ENCODE peak calls at places on chromosomes 6 and 20, in four cellular contexts. One of them, this sample, is unnamed.

GRCh38 chr20:5074050-5074674 is 45.6 kb downstream of the PCNA start:
- DNase-seq in MM.1S: peak; percentile 34
- DNase-seq in brain microvascular endothelial cell: no peak
- DNase-seq in GM12865: peak; percentile 58
- DNase-seq in this sample: no peak

GRCh38 chr20:19546648-19547047 is 211.4 kb upstream of the RIN2 start:
- DNase-seq in GM12865: no peak
- DNase-seq in brain microvascular endothelial cell: no peak
- DNase-seq in MM.1S: no peak
- DNase-seq in this sample: no peak

GRCh38 chr6:35219683-35220326 is 6.0 kb downstream of the SCUBE3 start:
- DNase-seq in GM12865: no peak
- DNase-seq in MM.1S: no peak
- DNase-seq in brain microvascular endothelial cell: no peak
- DNase-seq in this sample: no peak

GRCh38 chr6:143594647-143595046 is 83.1 kb upstream of the PHACTR2 start:
- DNase-seq in GM12865: no peak
- DNase-seq in MM.1S: no peak
- DNase-seq in brain microvascular endothelial cell: peak; percentile 11
- DNase-seq in this sample: no peak

GRCh38 chr20:24443436-24443835 is 26.0 kb upstream of the SYNDIG1 start:
- DNase-seq in brain microvascular endothelial cell: no peak
- DNase-seq in GM12865: no peak
- DNase-seq in MM.1S: no peak
- DNase-seq in this sample: no peak

GRCh38 chr6:71558974-71559373 is 270.4 kb downstream of the OGFRL1 start:
- DNase-seq in MM.1S: no peak
- DNase-seq in GM12865: no peak
- DNase-seq in brain microvascular endothelial cell: no peak
- DNase-seq in this sample: no peak

GRCh38 chr20:32356935-32357868 is 929 bp upstream of the ASXL1 start:
- DNase-seq in GM12865: no peak
- DNase-seq in brain microvascular endothelial cell: peak; percentile 46
- DNase-seq in MM.1S: no peak
- DNase-seq in this sample: peak; percentile 65

GRCh38 chr6:121944361-121944760 is 455.1 kb upstream of the HSF2 start:
- DNase-seq in brain microvascular endothelial cell: no peak
- DNase-seq in MM.1S: no peak
- DNase-seq in GM12865: no peak
- DNase-seq in this sample: no peak

GRCh38 chr20:50193169-50193850 is 2.7 kb downstream of the CEBPB start:
- DNase-seq in MM.1S: no peak
- DNase-seq in GM12865: no peak
- DNase-seq in brain microvascular endothelial cell: no peak
- DNase-seq in this sample: no peak

GRCh38 chr6:159654483-159655098 is 38.5 kb downstream of the SOD2 start:
- DNase-seq in GM12865: peak; percentile 59
- DNase-seq in brain microvascular endothelial cell: no peak
- DNase-seq in MM.1S: peak; percentile 39
- DNase-seq in this sample: peak; percentile 43

GRCh38 chr6:4603291-4603690 is 172.9 kb upstream of the CDYL start:
- DNase-seq in MM.1S: no peak
- DNase-seq in GM12865: no peak
- DNase-seq in brain microvascular endothelial cell: peak; percentile 79
- DNase-seq in this sample: no peak

GRCh38 chr6:164098857-164099534 is 684.5 kb downstream of the QKI start:
- DNase-seq in MM.1S: no peak
- DNase-seq in GM12865: no peak
- DNase-seq in brain microvascular endothelial cell: no peak
- DNase-seq in this sample: no peak

GRCh38 chr6:106705156-106705555 is 75.8 kb downstream of the QRSL1 start:
- DNase-seq in MM.1S: no peak
- DNase-seq in GM12865: no peak
- DNase-seq in brain microvascular endothelial cell: no peak
- DNase-seq in this sample: no peak

GRCh38 chr6:36820700-36821580 is 18.3 kb downstream of the CPNE5 start:
- DNase-seq in MM.1S: no peak
- DNase-seq in GM12865: no peak
- DNase-seq in brain microvascular endothelial cell: peak; percentile 61
- DNase-seq in this sample: no peak

GRCh38 chr20:62516345-62516744 is 40.5 kb upstream of the GATA5 start:
- DNase-seq in brain microvascular endothelial cell: no peak
- DNase-seq in MM.1S: no peak
- DNase-seq in GM12865: no peak
- DNase-seq in this sample: no peak

GRCh38 chr6:5287205-5287965 is 26.1 kb downstream of the FARS2 start:
- DNase-seq in MM.1S: no peak
- DNase-seq in GM12865: peak; percentile 40
- DNase-seq in brain microvascular endothelial cell: peak; percentile 69
- DNase-seq in this sample: no peak

GRCh38 chr6:8415305-8415704 is 20.0 kb downstream of the SLC35B3 start:
- DNase-seq in GM12865: no peak
- DNase-seq in MM.1S: no peak
- DNase-seq in brain microvascular endothelial cell: no peak
- DNase-seq in this sample: no peak

GRCh38 chr20:1711826-1712601 is 54.4 kb upstream of the SIRPG start:
- DNase-seq in MM.1S: no peak
- DNase-seq in GM12865: no peak
- DNase-seq in brain microvascular endothelial cell: no peak
- DNase-seq in this sample: no peak

GRCh38 chr20:44388466-44389023 is 33.0 kb downstream of the HNF4A start:
- DNase-seq in brain microvascular endothelial cell: peak; percentile 59
- DNase-seq in MM.1S: peak; percentile 78
- DNase-seq in GM12865: peak; percentile 79
- DNase-seq in this sample: peak; percentile 85

GRCh38 chr20:50876063-50876685 is 55.1 kb downstream of the ADNP start:
- DNase-seq in GM12865: no peak
- DNase-seq in MM.1S: no peak
- DNase-seq in brain microvascular endothelial cell: no peak
- DNase-seq in this sample: no peak

GRCh38 chr6:132780770-132781371 is 17.6 kb downstream of the SLC18B1 start:
- DNase-seq in brain microvascular endothelial cell: no peak
- DNase-seq in GM12865: peak; percentile 40
- DNase-seq in MM.1S: peak; percentile 26
- DNase-seq in this sample: no peak

GRCh38 chr6:74420221-74420620 is 724.2 kb downstream of the CD109 start:
- DNase-seq in brain microvascular endothelial cell: no peak
- DNase-seq in MM.1S: no peak
- DNase-seq in GM12865: no peak
- DNase-seq in this sample: peak; percentile 85

GRCh38 chr6:148611213-148611612 is 135.6 kb upstream of the UST start:
- DNase-seq in MM.1S: no peak
- DNase-seq in GM12865: no peak
- DNase-seq in brain microvascular endothelial cell: no peak
- DNase-seq in this sample: no peak

GRCh38 chr6:44672838-44673237 is 285.3 kb downstream of the CDC5L start:
- DNase-seq in GM12865: no peak
- DNase-seq in MM.1S: no peak
- DNase-seq in brain microvascular endothelial cell: no peak
- DNase-seq in this sample: no peak

GRCh38 chr6:72560721-72561593 is 60.9 kb upstream of the KCNQ5 start:
- DNase-seq in MM.1S: no peak
- DNase-seq in brain microvascular endothelial cell: peak; percentile 6
- DNase-seq in GM12865: no peak
- DNase-seq in this sample: no peak

GRCh38 chr20:50713677-50714101 is 17.7 kb upstream of the PARD6B start:
- DNase-seq in MM.1S: no peak
- DNase-seq in brain microvascular endothelial cell: no peak
- DNase-seq in GM12865: no peak
- DNase-seq in this sample: peak; percentile 74

GRCh38 chr6:33029297-33030184 is 20.1 kb upstream of the HLA-DOA start:
- DNase-seq in brain microvascular endothelial cell: peak; percentile 6
- DNase-seq in GM12865: peak; percentile 93
- DNase-seq in MM.1S: no peak
- DNase-seq in this sample: peak; percentile 8

GRCh38 chr6:98136333-98136732 is 698.0 kb upstream of the POU3F2 start:
- DNase-seq in brain microvascular endothelial cell: no peak
- DNase-seq in GM12865: no peak
- DNase-seq in MM.1S: no peak
- DNase-seq in this sample: no peak

GRCh38 chr20:9515761-9516657 is 1.6 kb downstream of the LAMP5 start:
- DNase-seq in GM12865: peak; percentile 12
- DNase-seq in MM.1S: peak; percentile 42
- DNase-seq in brain microvascular endothelial cell: no peak
- DNase-seq in this sample: no peak

GRCh38 chr20:9514461-9515210 is at the start of gene LAMP5:
- DNase-seq in GM12865: peak; percentile 22
- DNase-seq in brain microvascular endothelial cell: peak; percentile 29
- DNase-seq in MM.1S: peak; percentile 85
- DNase-seq in this sample: no peak

GRCh38 chr20:9515211-9515580 is 806 bp downstream of the LAMP5 start:
- DNase-seq in GM12865: no peak
- DNase-seq in MM.1S: peak; percentile 37
- DNase-seq in brain microvascular endothelial cell: no peak
- DNase-seq in this sample: no peak

GRCh38 chr20:9516658-9516987 is 2.2 kb downstream of the LAMP5 start:
- DNase-seq in MM.1S: peak; percentile 58
- DNase-seq in brain microvascular endothelial cell: no peak
- DNase-seq in GM12865: peak; percentile 60
- DNase-seq in this sample: no peak

GRCh38 chr20:9514072-9514460 is 324 bp upstream of the LAMP5 start:
- DNase-seq in GM12865: no peak
- DNase-seq in MM.1S: no peak
- DNase-seq in brain microvascular endothelial cell: no peak
- DNase-seq in this sample: no peak
- H3K4me3 ChIP-seq in GM12865: no peak overlapping the region
- H3K4me3 ChIP-seq in MM.1S: peak overlapping the region; percentile 90
- H3K4me3 ChIP-seq in brain microvascular endothelial cell: no peak overlapping the region
- H3K4me3 ChIP-seq in this sample: no peak overlapping the region

DNA sequence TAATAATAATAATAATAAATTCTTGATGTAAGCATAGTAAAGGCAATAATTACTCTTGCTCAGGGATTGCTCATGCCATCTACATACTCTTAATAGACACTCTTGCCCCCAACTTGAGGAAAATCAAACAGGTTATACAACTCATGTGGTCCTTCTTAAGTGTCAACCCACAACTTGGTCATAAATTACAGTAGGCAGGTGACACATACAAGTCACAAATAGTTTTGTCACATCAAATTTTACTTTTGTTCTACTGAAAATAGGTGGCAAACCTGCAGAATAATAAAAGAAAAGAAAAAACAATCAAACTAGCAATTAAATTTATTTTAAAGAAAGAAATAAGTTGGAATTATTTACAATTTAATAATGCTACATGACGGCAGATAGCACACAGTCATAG is 1.6 kb downstream of the ME1 start:
- DNase-seq in brain microvascular endothelial cell: no peak
- DNase-seq in MM.1S: no peak
- DNase-seq in GM12865: no peak
- DNase-seq in this sample: no peak
- H3K4me3 ChIP-seq in brain microvascular endothelial cell: no peak overlapping the region
- H3K4me3 ChIP-seq in MM.1S: no peak overlapping the region
- H3K4me3 ChIP-seq in GM12865: no peak overlapping the region
- H3K4me3 ChIP-seq in this sample: no peak overlapping the region

GRCh38 chr6:135052939-135053338 is 1.7 kb downstream of the HBS1L start:
- DNase-seq in GM12865: no peak
- DNase-seq in brain microvascular endothelial cell: no peak
- DNase-seq in MM.1S: no peak
- DNase-seq in this sample: no peak
- H3K4me3 ChIP-seq in GM12865: peak overlapping the region; percentile 90
- H3K4me3 ChIP-seq in brain microvascular endothelial cell: no peak overlapping the region
- H3K4me3 ChIP-seq in MM.1S: peak overlapping the region; percentile 99
- H3K4me3 ChIP-seq in this sample: no peak overlapping the region

DNA sequence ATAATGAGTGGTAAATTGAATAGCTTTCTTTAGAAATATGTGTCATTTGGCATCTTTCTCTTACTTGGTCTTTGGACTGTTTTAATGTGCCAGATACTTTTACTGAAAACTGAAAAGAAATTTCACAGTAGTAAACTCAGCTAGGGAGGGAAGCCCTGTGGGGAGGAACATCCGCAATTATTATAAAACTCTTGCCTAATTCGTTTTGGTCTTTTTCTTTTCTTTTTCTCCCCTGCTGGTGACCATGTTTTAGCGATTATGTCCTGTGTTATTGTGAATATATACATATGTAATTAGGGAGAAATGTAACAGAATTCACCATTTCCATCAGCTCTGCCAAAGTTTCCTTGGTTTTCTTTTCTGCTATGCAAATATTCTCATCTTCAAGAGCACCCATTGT is 1.7 kb downstream of the DOK5 start:
- DNase-seq in MM.1S: no peak
- DNase-seq in GM12865: no peak
- DNase-seq in brain microvascular endothelial cell: no peak
- DNase-seq in this sample: no peak
- H3K4me3 ChIP-seq in MM.1S: no peak overlapping the region
- H3K4me3 ChIP-seq in GM12865: no peak overlapping the region
- H3K4me3 ChIP-seq in brain microvascular endothelial cell: no peak overlapping the region
- H3K4me3 ChIP-seq in this sample: no peak overlapping the region

GRCh38 chr20:54452277-54452676 is 23.1 kb upstream of the DOK5 start:
- DNase-seq in brain microvascular endothelial cell: no peak
- DNase-seq in GM12865: no peak
- DNase-seq in MM.1S: no peak
- DNase-seq in this sample: no peak
- H3K4me3 ChIP-seq in brain microvascular endothelial cell: no peak overlapping the region
- H3K4me3 ChIP-seq in GM12865: no peak overlapping the region
- H3K4me3 ChIP-seq in MM.1S: no peak overlapping the region
- H3K4me3 ChIP-seq in this sample: no peak overlapping the region

GRCh38 chr6:138970856-138971425 is 17.1 kb downstream of the REPS1 start:
- DNase-seq in GM12865: peak; percentile 25
- DNase-seq in brain microvascular endothelial cell: peak; percentile 95
- DNase-seq in MM.1S: no peak
- DNase-seq in this sample: peak; percentile 32
- H3K4me3 ChIP-seq in GM12865: no peak overlapping the region
- H3K4me3 ChIP-seq in brain microvascular endothelial cell: no peak overlapping the region
- H3K4me3 ChIP-seq in MM.1S: no peak overlapping the region
- H3K4me3 ChIP-seq in this sample: no peak overlapping the region

DNA sequence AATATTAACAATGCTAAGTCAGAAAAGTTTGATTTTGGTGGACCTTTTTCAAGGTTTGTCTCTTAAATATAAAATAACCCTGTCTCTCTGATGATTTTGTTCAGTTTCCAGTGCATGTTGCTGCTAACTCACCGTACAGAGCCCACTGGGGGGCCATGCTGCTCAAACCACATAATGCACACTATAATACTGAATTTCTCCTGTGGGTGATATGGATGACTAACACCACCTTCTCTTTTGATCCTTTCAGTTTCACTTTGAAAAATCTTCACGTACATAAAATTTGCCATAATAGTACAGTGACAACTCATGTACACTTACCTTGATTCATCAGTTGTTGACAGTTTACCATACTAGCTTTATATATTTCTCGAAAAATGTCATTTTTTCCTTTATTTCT is 506.6 kb upstream of the MAN1A1 start:
- DNase-seq in GM12865: peak; percentile 10
- DNase-seq in brain microvascular endothelial cell: peak; percentile 1
- DNase-seq in MM.1S: peak; percentile 66
- DNase-seq in this sample: peak; percentile 39
- H3K4me3 ChIP-seq in GM12865: no peak overlapping the region
- H3K4me3 ChIP-seq in brain microvascular endothelial cell: no peak overlapping the region
- H3K4me3 ChIP-seq in MM.1S: peak overlapping the region; percentile 49
- H3K4me3 ChIP-seq in this sample: no peak overlapping the region

This sample was measured in small intestine.